ENCODE peak calls at places on chromosomes 1 and 21, in four cellular contexts. S is PC-3, A is BE2C, M is pancreas. D is an unnamed sample. For H3K4me1, the result is how much of the 10 kb centered on the place peaks cover.

GRCh38 chr1:29500041-29500440 is 263.7 kb downstream of the PTPRU start:
- DNase-seq in A (no peak), M (no peak), S (no peak), D (no peak)

GRCh38 chr1:145858238-145858936 is 494 bp downstream of the PIAS3 start:
- DNase-seq in A (peak), S (peak), M (peak), D (peak)

GRCh38 chr21:42524341-42525227 is 10.9 kb downstream of the SLC37A1 start:
- DNase-seq in M (peak), S (peak), A (peak), D (peak)

GRCh38 chr1:205042911-205043806 is at the start of gene CNTN2:
- DNase-seq in M (no peak), A (peak), S (no peak), D (no peak)

GRCh38 chr1:169361281-169361680 is 6.3 kb downstream of the NME7 start:
- DNase-seq in M (no peak), S (peak), A (no peak), D (no peak)

GRCh38 chr1:12495725-12496124 is 122.3 kb downstream of the DHRS3 start:
- DNase-seq in S (no peak), A (peak), M (peak), D (no peak)

GRCh38 chr1:244322181-244322580 is 129.5 kb downstream of the ADSS2 start:
- DNase-seq in A (no peak), M (no peak), S (no peak), D (no peak)

GRCh38 chr1:230792691-230793462 is 45.7 kb downstream of the CAPN9 start:
- DNase-seq in A (no peak), S (peak), M (no peak), D (no peak)

GRCh38 chr21:28644762-28645161 is 347.9 kb downstream of the LTN1 start:
- DNase-seq in S (peak), A (no peak), M (no peak), D (no peak)

GRCh38 chr1:24898152-24898908 is 31.7 kb downstream of the RUNX3 start:
- DNase-seq in S (peak), M (peak), A (peak), D (peak)
- TF ChIP-seq CTCF in S (peak), M (peak), A (peak), D (peak)

GRCh38 chr1:200367841-200368534 is 41.8 kb downstream of the ZNF281 start:
- DNase-seq in M (no peak), S (no peak), A (no peak), D (no peak)
- H3K4me1 ChIP-seq in M (under half), S (half or more), A (under half), D (under half)

GRCh38 chr1:156128749-156129682 is 14.5 kb downstream of the LMNA start:
- DNase-seq in M (no peak), A (no peak), S (peak), D (no peak)
- H3K4me3 ChIP-seq in M (no peak), A (no peak), S (peak), D (peak)

DNA sequence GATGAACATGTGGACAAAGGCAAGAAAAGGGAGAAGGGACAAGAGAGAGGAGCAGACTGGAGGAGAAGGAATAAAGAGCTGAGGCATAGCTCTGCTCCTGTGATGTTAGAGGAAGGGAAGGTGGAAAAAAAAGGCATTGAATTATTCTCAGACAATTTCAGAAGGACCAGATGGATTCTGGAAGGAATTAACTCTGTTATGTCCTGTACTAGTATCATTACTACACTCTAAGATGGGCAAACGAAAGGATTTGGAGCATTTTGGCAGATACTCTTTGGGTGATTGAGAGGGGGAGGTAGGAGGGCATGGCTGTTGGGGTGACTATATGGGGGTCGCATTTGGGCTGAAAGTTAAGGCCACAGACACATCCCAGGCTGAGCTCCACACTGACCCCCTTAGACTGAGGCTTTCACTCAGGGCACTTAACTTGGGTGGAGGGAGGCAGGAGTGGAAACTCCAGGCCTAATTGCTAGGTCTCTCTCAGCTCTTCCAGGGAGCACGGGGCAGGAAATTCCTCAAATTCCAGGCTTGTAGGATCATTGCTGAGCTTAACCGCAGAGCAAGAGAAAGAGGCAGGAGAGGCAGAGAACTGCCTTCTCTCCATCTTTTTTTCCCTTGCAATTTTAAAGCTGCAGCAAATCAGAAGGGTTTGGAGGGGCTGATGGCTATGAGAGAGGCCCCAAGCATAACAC is 25.9 kb downstream of the KIRREL1 start:
- DNase-seq in A (no peak), M (peak), S (peak), D (no peak)
- TF ChIP-seq CTCF in A (no peak), M (no peak), S (no peak), D (no peak)